ENCODE peak calls at places on chromosome 6, in six cellular contexts. L, S, M, F, B and W are unnamed samples.

GRCh38 chr6:150293423-150294280 is 75.2 kb upstream of the IYD start:
- DNase-seq in B (peak), M (no peak), S (no peak), L (peak), F (no peak), W (no peak)

GRCh38 chr6:84428300-84428907 is 201.0 kb upstream of the CEP162 start:
- DNase-seq in F (peak), B (peak), L (peak), M (peak), S (peak), W (peak)

GRCh38 chr6:105112577-105112976 is 67.2 kb downstream of the POPDC3 start:
- DNase-seq in F (no peak), M (no peak), S (no peak), B (no peak), L (no peak), W (no peak)

GRCh38 chr6:37137201-37137880 is 32.6 kb upstream of the PIM1 start:
- DNase-seq in M (peak), F (no peak), S (peak), L (peak), B (peak), W (peak)

GRCh38 chr6:167742719-167743303 is 83.9 kb upstream of the AFDN start:
- DNase-seq in M (no peak), S (no peak), L (no peak), B (peak), F (no peak), W (peak)

GRCh38 chr6:105051941-105052471 is 95.1 kb downstream of the LIN28B start:
- DNase-seq in S (no peak), L (peak), F (no peak), B (peak), M (no peak), W (no peak)

GRCh38 chr6:138948028-138948427 is 40.0 kb downstream of the REPS1 start:
- DNase-seq in S (no peak), B (no peak), M (no peak), F (no peak), L (no peak), W (no peak)

GRCh38 chr6:37171970-37172812 is 2.2 kb downstream of the PIM1 start:
- DNase-seq in B (peak), F (peak), M (peak), S (peak), L (peak), W (peak)

GRCh38 chr6:54579011-54579410 is 267.6 kb upstream of the FAM83B start:
- DNase-seq in F (no peak), S (no peak), M (peak), L (no peak), B (peak), W (no peak)

GRCh38 chr6:7721654-7722053 is 4.2 kb upstream of the BMP6 start:
- DNase-seq in B (peak), L (peak), S (no peak), F (no peak), M (no peak), W (no peak)

GRCh38 chr6:22667855-22668254 is 98.5 kb downstream of the HDGFL1 start:
- DNase-seq in B (no peak), F (no peak), M (no peak), L (no peak), S (no peak), W (no peak)

GRCh38 chr6:168413856-168414255 is 27.1 kb upstream of the SMOC2 start:
- DNase-seq in M (no peak), B (no peak), F (no peak), L (no peak), S (peak), W (no peak)

GRCh38 chr6:146543211-146543939 is at the start of gene RAB32:
- DNase-seq in S (peak), M (peak), L (peak), B (peak), F (peak), W (peak)

GRCh38 chr6:2872417-2873358 is 30.4 kb downstream of the SERPINB9 start:
- DNase-seq in S (no peak), L (no peak), M (no peak), F (no peak), B (no peak), W (no peak)

GRCh38 chr6:166165558-166166313 is 1.9 kb downstream of the TBXT start:
- DNase-seq in S (no peak), F (no peak), L (no peak), M (no peak), B (no peak), W (no peak)

GRCh38 chr6:124958759-124959354 is 3.4 kb upstream of the RNF217 start:
- DNase-seq in B (peak), F (no peak), M (no peak), L (peak), S (no peak), W (no peak)

GRCh38 chr6:90369651-90370050 is 73.0 kb upstream of the BACH2 start:
- DNase-seq in M (no peak), L (no peak), F (no peak), B (no peak), S (no peak), W (no peak)

GRCh38 chr6:2028457-2029038 is 216.9 kb downstream of the GMDS start:
- DNase-seq in B (no peak), F (no peak), L (no peak), S (no peak), M (no peak), W (no peak)

GRCh38 chr6:132264101-132264500 is 137.2 kb downstream of the MOXD1 start:
- DNase-seq in B (no peak), M (no peak), L (no peak), S (no peak), F (no peak), W (no peak)

GRCh38 chr6:111718326-111718725 is 112.6 kb upstream of the TRAF3IP2 start:
- DNase-seq in B (no peak), L (no peak), F (no peak), M (no peak), S (no peak), W (no peak)

GRCh38 chr6:90173262-90173926 is 123.2 kb downstream of the BACH2 start:
- DNase-seq in S (no peak), F (no peak), L (no peak), B (no peak), M (no peak), W (no peak)

GRCh38 chr6:11224252-11224965 is 8.1 kb downstream of the NEDD9 start:
- DNase-seq in M (no peak), S (no peak), L (peak), F (no peak), B (peak), W (no peak)

GRCh38 chr6:45877970-45878590 is 137.6 kb downstream of the CLIC5 start:
- DNase-seq in L (no peak), S (no peak), F (no peak), M (no peak), B (no peak), W (no peak)

GRCh38 chr6:2976571-2977085 is 5.3 kb upstream of the SERPINB6 start:
- DNase-seq in B (peak), F (no peak), S (no peak), M (no peak), L (peak), W (peak)

GRCh38 chr6:33616913-33617312 is 4.2 kb upstream of the ITPR3 start:
- DNase-seq in L (no peak), F (no peak), B (no peak), S (no peak), M (no peak), W (peak)

GRCh38 chr6:136927313-136927712 is 5.2 kb downstream of the SLC35D3 start:
- DNase-seq in M (peak), F (peak), S (peak), B (peak), L (peak), W (no peak)

GRCh38 chr6:168100011-168100802 is 21.2 kb upstream of the FRMD1 start:
- DNase-seq in S (no peak), M (no peak), F (no peak), B (no peak), L (no peak), W (no peak)

GRCh38 chr6:148693882-148694484 is 52.8 kb upstream of the UST start:
- DNase-seq in F (no peak), S (no peak), L (no peak), B (no peak), M (no peak), W (no peak)

GRCh38 chr6:32459781-32460424 is 20.2 kb downstream of the HLA-DRA start:
- DNase-seq in F (no peak), M (no peak), L (no peak), B (no peak), S (no peak), W (peak)

GRCh38 chr6:3239110-3239830 is 11.8 kb upstream of the TUBB2B start:
- DNase-seq in F (peak), M (no peak), B (no peak), L (no peak), S (no peak), W (peak)

GRCh38 chr6:61558796-61559195 is 727.2 kb downstream of the KHDRBS2 start:
- DNase-seq in S (no peak), L (no peak), M (no peak), F (no peak), B (no peak), W (no peak)

GRCh38 chr6:92380803-92381601 is 1038.4 kb downstream of the EPHA7 start:
- DNase-seq in F (no peak), S (no peak), L (no peak), B (no peak), M (no peak), W (no peak)

GRCh38 chr6:125611573-125612399 is 137.6 kb upstream of the HEY2 start:
- DNase-seq in B (peak), S (no peak), L (no peak), M (peak), F (no peak), W (no peak)

GRCh38 chr6:32950449-32950848 is 2.4 kb downstream of the HLA-DMA start:
- DNase-seq in F (no peak), S (no peak), M (no peak), L (no peak), B (no peak), W (no peak)

GRCh38 chr6:122048570-122048969 is 350.9 kb upstream of the HSF2 start:
- DNase-seq in S (no peak), F (no peak), B (peak), M (no peak), L (peak), W (no peak)

GRCh38 chr6:15675537-15676170 is 12.8 kb upstream of the DTNBP1 start:
- DNase-seq in L (no peak), F (no peak), S (no peak), B (peak), M (no peak), W (no peak)

GRCh38 chr6:56096454-56096853 is 150.9 kb downstream of the COL21A1 start:
- DNase-seq in B (no peak), L (no peak), F (no peak), M (no peak), S (no peak), W (no peak)

DNA sequence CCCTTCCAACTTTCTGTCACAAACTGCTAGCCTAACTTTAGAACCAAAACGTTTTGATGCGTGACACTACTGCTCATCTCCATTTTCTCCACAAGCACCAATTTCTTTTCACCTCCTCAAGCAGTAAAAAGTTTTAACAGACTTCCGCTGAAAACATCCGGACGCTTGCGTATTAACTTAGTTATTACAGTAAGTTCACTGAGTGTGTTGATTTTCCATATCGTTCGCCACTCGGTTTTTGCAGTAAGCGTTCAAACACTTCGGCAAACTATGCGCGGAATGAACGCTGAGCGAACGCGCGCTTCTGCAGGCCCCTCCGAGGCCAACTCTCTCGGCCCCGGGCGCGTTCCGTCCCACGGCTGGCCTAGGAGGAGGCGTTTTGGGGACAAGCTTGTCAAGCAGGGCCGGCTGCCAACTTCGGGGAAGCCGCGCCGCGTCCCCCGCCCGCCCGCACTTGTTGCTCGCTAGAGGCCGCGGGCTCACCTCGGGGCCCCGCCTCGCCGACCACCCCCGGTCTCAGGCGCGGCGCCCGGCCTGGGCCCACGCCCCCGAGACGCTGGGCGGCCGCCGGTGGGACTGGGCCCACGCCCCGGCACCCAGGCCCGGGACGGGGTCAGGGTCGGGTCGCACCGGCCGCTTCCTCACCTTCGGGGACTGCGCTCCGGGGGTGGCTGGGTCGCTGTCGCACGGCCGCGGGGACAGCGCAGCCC is 945 bp downstream of the PHF10 start:
- DNase-seq in B (peak), M (peak), L (peak), S (peak), F (peak), W (peak)
- H3K23ac ChIP-seq in B (no peak), M (peak), L (peak), S (no peak), F (no peak), W (no peak)

DNA sequence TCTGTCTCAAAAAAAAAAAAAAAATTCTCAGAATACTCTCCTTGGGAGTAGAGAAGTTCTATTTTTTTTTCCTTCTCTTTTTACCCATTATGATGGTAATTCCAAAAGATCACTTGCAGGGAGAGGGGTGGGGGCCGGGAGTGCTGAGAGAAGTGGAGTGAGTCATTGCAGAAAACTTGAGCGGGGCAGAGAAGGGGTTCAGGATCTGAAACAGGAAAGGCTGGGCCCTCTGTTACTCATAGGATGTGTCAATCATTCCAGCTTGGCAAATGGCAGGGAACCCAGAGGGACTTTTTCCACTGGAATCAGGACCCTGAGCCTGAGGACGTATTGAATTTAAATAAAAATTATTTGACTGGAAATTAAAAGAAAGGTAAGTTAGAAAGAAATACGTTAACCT is 111.4 kb upstream of the ARMC2 start:
- DNase-seq in S (no peak), B (peak), L (peak), M (no peak), F (peak), W (peak)
- H4K91ac ChIP-seq in S (no peak), B (no peak), L (no peak), M (no peak), F (no peak), W (no peak)

GRCh38 chr6:156407334-156407733 is 369.8 kb upstream of the ARID1B start:
- DNase-seq in S (no peak), F (no peak), M (no peak), L (no peak), B (no peak), W (no peak)
- H3K23ac ChIP-seq in S (no peak), F (no peak), M (no peak), L (no peak), B (no peak), W (no peak)

DNA sequence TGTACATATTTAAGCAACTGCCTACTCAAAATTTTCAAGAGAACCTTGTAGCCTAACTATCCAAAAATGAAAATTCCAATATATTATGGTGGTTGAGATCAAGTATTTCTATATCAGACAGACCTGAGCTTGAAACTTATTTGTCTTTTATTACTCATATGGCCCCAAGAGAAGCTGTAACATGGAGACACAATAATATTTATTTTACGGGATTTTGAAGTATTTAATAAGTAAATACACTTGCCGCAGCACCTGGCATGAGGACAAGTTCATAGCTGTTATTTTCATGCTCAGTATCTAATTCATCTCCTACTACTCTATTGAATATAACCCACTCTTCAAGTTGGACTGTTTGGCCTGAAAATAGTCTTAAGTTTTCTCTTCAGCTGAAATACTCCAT is 28.0 kb downstream of the PTPRK start:
- DNase-seq in M (no peak), L (peak), S (no peak), B (no peak), F (no peak), W (no peak)
- H4K91ac ChIP-seq in M (no peak), L (no peak), S (no peak), B (no peak), F (no peak), W (no peak)

DNA sequence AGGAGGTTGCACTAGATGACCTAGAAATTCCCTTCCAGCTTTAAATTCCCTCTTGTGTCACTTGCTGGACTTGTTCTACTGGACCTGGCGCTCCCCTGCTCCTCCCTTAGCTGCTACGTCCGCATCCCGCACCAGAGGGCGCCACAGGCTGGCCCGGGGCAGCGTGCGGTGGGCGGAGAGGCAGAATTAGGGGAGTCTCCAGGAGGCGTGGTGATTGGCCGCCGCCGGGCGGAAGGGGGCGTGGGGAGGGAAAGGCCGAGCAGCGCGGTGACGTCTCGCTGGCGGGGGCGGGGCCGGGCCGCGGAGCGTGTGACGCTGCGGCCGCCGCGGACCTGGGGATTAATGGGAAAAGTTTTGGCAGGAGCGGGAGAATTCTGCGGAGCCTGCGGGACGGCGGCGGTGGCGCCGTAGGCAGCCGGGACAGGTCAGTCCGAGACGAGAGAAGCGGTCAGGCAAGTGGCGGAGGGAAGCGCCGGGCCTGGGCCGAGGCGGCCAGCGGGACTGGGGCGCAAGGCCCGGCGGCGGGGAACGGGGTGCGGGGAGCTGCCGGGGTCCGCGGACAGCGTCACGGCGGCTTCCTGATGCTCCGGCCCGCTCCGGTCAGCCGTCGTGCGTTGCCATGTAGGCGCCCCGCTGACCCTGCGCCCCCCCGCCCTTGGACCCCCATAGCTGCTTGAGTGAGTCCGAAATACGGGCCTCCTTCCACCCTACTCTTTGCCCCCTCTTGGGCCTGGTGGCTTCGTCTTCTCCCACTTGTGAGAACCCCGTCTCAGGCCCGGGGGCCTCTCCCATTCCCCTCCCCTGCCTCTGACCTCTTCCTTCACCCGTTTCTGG is at the start of gene PPARD:
- DNase-seq in L (peak), B (peak), F (peak), M (peak), S (peak), W (peak)
- H3K23ac ChIP-seq in L (peak), B (peak), F (no peak), M (peak), S (no peak), W (no peak)

GRCh38 chr6:144314003-144314485 is 28.9 kb downstream of the UTRN start:
- DNase-seq in S (no peak), L (peak), M (no peak), B (peak), F (no peak), W (no peak)

GRCh38 chr6:144315226-144315980 is 30.3 kb downstream of the UTRN start:
- DNase-seq in F (no peak), L (no peak), B (no peak), S (no peak), M (no peak), W (no peak)

GRCh38 chr6:144316866-144317204 is 31.7 kb downstream of the UTRN start:
- DNase-seq in M (no peak), B (no peak), F (no peak), S (no peak), L (no peak), W (no peak)

GRCh38 chr6:144315981-144316865 is 31.1 kb downstream of the UTRN start:
- DNase-seq in L (no peak), S (no peak), F (no peak), B (no peak), M (no peak), W (no peak)

GRCh38 chr6:144314562-144314961 is 29.4 kb downstream of the UTRN start:
- DNase-seq in F (no peak), B (no peak), L (no peak), M (no peak), S (no peak), W (no peak)
- H4K91ac ChIP-seq in F (no peak), B (no peak), L (no peak), M (no peak), S (no peak), W (no peak)

GRCh38 chr6:160974304-160974771 is 17.2 kb upstream of the MAP3K4 start:
- DNase-seq in B (peak), S (no peak), M (no peak), F (no peak), L (peak), W (no peak)
- H3K23ac ChIP-seq in B (no peak), S (no peak), M (no peak), F (no peak), L (no peak), W (no peak)

DNA sequence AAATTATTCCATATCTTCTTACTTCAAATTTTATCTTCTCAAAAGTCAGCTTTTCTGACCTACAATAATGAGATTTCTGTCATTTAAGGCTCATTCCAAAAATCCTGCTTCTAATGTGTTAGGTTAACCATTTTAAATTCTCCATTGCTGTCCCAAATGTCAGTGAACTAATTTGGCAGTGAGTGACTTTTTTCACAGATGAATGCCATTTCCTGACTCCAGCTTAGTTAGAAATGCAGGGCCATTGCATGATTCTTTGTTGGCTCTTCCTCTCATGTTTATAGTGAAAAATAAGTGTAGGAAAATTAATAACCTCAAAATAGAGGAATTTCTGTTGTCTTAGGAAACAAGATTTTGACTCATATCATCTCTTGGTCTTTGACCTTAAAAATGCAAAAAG is 44.1 kb downstream of the VIP start:
- DNase-seq in L (no peak), F (no peak), B (no peak), S (no peak), M (no peak), W (no peak)
- H4K91ac ChIP-seq in L (no peak), F (no peak), B (no peak), S (no peak), M (no peak), W (no peak)

GRCh38 chr6:108561742-108562502 is 1.2 kb downstream of the FOXO3 start:
- DNase-seq in L (peak), F (peak), M (peak), S (peak), B (peak), W (no peak)
- H3K23ac ChIP-seq in L (peak), F (no peak), M (peak), S (no peak), B (peak), W (no peak)